ENCODE peak calls at places on chromosomes 16 and 17, in six cellular contexts. M is SHP77; J is adrenal gland; V is CD4-positive, alpha-beta T cell; P is GM20000; U is NCI-H1092 treated with DMSO at 0.1 percent for 48 hours. K is an unnamed sample.

GRCh38 chr17:79664925-79665738 is 54.3 kb upstream of the RBFOX3 start:
- DNase-seq in P (no peak), U (peak), M (no peak), V (no peak), J (peak), K (peak)

GRCh38 chr17:63819585-63820537 is 7.4 kb upstream of the PSMC5 start:
- DNase-seq in U (no peak), M (no peak), J (no peak), P (no peak), V (no peak), K (no peak)

GRCh38 chr17:57940653-57941329 is 14.4 kb downstream of the CUEDC1 start:
- DNase-seq in V (no peak), P (no peak), U (peak), M (peak), J (no peak), K (no peak)

GRCh38 chr17:56896217-56896967 is 17.5 kb downstream of the TRIM25 start:
- DNase-seq in P (no peak), J (no peak), M (no peak), U (no peak), V (no peak), K (peak)

GRCh38 chr16:56779956-56780355 is 50.0 kb downstream of the NUP93 start:
- DNase-seq in V (no peak), P (no peak), J (no peak), U (no peak), M (no peak), K (no peak)

GRCh38 chr16:86026916-86027315 is 128.0 kb downstream of the IRF8 start:
- DNase-seq in P (no peak), M (no peak), V (no peak), U (no peak), J (no peak), K (no peak)

GRCh38 chr17:42704495-42705494 is 22.5 kb downstream of the CNTNAP1 start:
- DNase-seq in V (no peak), P (peak), M (no peak), J (no peak), U (no peak), K (no peak)

GRCh38 chr16:53899471-53899870 is 195.5 kb downstream of the FTO start:
- DNase-seq in P (no peak), J (no peak), M (no peak), U (no peak), V (no peak), K (no peak)

GRCh38 chr17:82095777-82096708 is 2.0 kb downstream of the FASN start:
- DNase-seq in V (no peak), U (no peak), J (peak), M (no peak), P (no peak), K (peak)

K was measured in left lobe of liver.